ENCODE peak calls at places on chromosomes 7 and 10, in six cellular contexts. R, W, J, C, O and I are unnamed samples.

GRCh38 chr10:61937631-61938284 is 36.3 kb downstream of the ARID5B start:
- DNase-seq in O (no peak), J (no peak), R (no peak), C (no peak), W (peak; percentile 86), I (no peak)

GRCh38 chr10:7622969-7623368 is 43.8 kb downstream of the ITIH5 start:
- DNase-seq in O (peak; percentile 13), C (peak; percentile 13), J (no peak), W (no peak), R (no peak), I (peak; percentile 70)

GRCh38 chr10:29535012-29535777 is 99.6 kb downstream of the SVIL start:
- DNase-seq in W (peak; percentile 44), J (no peak), R (no peak), O (peak; percentile 82), C (peak; percentile 52), I (no peak)

GRCh38 chr10:114045071-114045737 is 1.5 kb downstream of the ADRB1 start:
- DNase-seq in W (no peak), O (no peak), C (peak; percentile 67), R (no peak), J (no peak), I (no peak)

GRCh38 chr10:100831742-100832141 is 81.0 kb upstream of the SLF2 start:
- DNase-seq in C (no peak), W (no peak), R (no peak), O (peak; percentile 28), J (no peak), I (no peak)

GRCh38 chr10:63267414-63268138 is 134.4 kb downstream of the NRBF2 start:
- DNase-seq in R (no peak), O (peak; percentile 79), C (no peak), J (no peak), W (peak; percentile 81), I (peak; percentile 69)

GRCh38 chr10:110340821-110341220 is 36.1 kb upstream of the SMNDC1 start:
- DNase-seq in C (no peak), R (no peak), J (no peak), W (no peak), O (no peak), I (no peak)

GRCh38 chr7:131111081-131111576 is 216.5 kb upstream of the MKLN1 start:
- DNase-seq in J (no peak), O (no peak), W (peak; percentile 81), R (peak; percentile 12), C (no peak), I (peak; percentile 60)

GRCh38 chr10:57864789-57865676 is 402.7 kb downstream of the IPMK start:
- DNase-seq in J (no peak), O (no peak), W (peak; percentile 30), R (no peak), C (no peak), I (peak; percentile 52)

GRCh38 chr7:153576096-153576495 is 476.1 kb upstream of the DPP6 start:
- DNase-seq in O (no peak), W (no peak), J (no peak), C (no peak), R (no peak), I (no peak)

GRCh38 chr10:5896765-5897340 is 6.8 kb downstream of the FBH1 start:
- DNase-seq in C (no peak), W (no peak), J (no peak), R (no peak), O (no peak), I (no peak)

GRCh38 chr10:97607076-97607635 is 17.6 kb downstream of the C10orf62 start:
- DNase-seq in J (no peak), R (no peak), C (no peak), O (no peak), W (no peak), I (no peak)